ENCODE peak calls at places on chromosomes 13 and 19, in four cellular contexts. One of them, this sample, is unnamed.
A peak's percentile ranks its signal among the peaks of the same experiment; 100 is the strongest.

GRCh38 chr19:38786572-38787265 is 2.3 kb upstream of the LGALS7B start:
- DNase-seq in prostate gland: peak; percentile 56
- DNase-seq in HFF-Myc: no peak
- DNase-seq in GM23338: no peak
- DNase-seq in this sample: no peak

GRCh38 chr13:45464687-45465453 is at the start of gene COG3:
- DNase-seq in GM23338: peak; percentile 98
- DNase-seq in prostate gland: peak; percentile 95
- DNase-seq in HFF-Myc: peak; percentile 93
- DNase-seq in this sample: peak; percentile 92

GRCh38 chr19:39031368-39032163 is 783 bp downstream of the FBXO27 start:
- DNase-seq in GM23338: peak; percentile 99
- DNase-seq in prostate gland: peak; percentile 95
- DNase-seq in HFF-Myc: no peak
- DNase-seq in this sample: no peak

GRCh38 chr19:49546825-49547565 is 19.2 kb downstream of the RCN3 start:
- DNase-seq in GM23338: peak; percentile 98
- DNase-seq in HFF-Myc: peak; percentile 95
- DNase-seq in prostate gland: peak; percentile 86
- DNase-seq in this sample: peak; percentile 80

GRCh38 chr13:83221813-83222241 is 660.4 kb downstream of the SLITRK1 start:
- DNase-seq in GM23338: no peak
- DNase-seq in HFF-Myc: peak; percentile 71
- DNase-seq in prostate gland: no peak
- DNase-seq in this sample: peak; percentile 72

GRCh38 chr13:70795484-70795883 is 687.2 kb upstream of the KLHL1 start:
- DNase-seq in HFF-Myc: no peak
- DNase-seq in GM23338: no peak
- DNase-seq in prostate gland: no peak
- DNase-seq in this sample: no peak

GRCh38 chr19:31432411-31432810 is 83.2 kb upstream of the TSHZ3 start:
- DNase-seq in HFF-Myc: no peak
- DNase-seq in prostate gland: no peak
- DNase-seq in GM23338: no peak
- DNase-seq in this sample: no peak

GRCh38 chr19:703651-704446 is 4.9 kb upstream of the PALM start:
- DNase-seq in HFF-Myc: peak; percentile 2
- DNase-seq in prostate gland: no peak
- DNase-seq in GM23338: peak; percentile 96
- DNase-seq in this sample: no peak

GRCh38 chr19:1089891-1090290 is 5.3 kb downstream of the POLR2E start:
- DNase-seq in GM23338: no peak
- DNase-seq in prostate gland: no peak
- DNase-seq in HFF-Myc: no peak
- DNase-seq in this sample: no peak

GRCh38 chr19:7632340-7633203 is 947 bp downstream of the PCP2 start:
- DNase-seq in GM23338: no peak
- DNase-seq in prostate gland: no peak
- DNase-seq in HFF-Myc: no peak
- DNase-seq in this sample: no peak

GRCh38 chr19:4456566-4456842 is 1.1 kb downstream of the UBXN6 start:
- DNase-seq in prostate gland: no peak
- DNase-seq in HFF-Myc: no peak
- DNase-seq in GM23338: no peak
- DNase-seq in this sample: no peak

GRCh38 chr13:84609716-84610115 is 727.4 kb upstream of the SLITRK1 start:
- DNase-seq in HFF-Myc: no peak
- DNase-seq in prostate gland: no peak
- DNase-seq in GM23338: no peak
- DNase-seq in this sample: peak; percentile 11

GRCh38 chr13:41788552-41788951 is 172.4 kb downstream of the VWA8 start:
- DNase-seq in HFF-Myc: no peak
- DNase-seq in prostate gland: no peak
- DNase-seq in GM23338: no peak
- DNase-seq in this sample: no peak

GRCh38 chr13:113647351-113648217 is 10.4 kb downstream of the ATP4B start:
- DNase-seq in prostate gland: peak; percentile 92
- DNase-seq in HFF-Myc: peak; percentile 1
- DNase-seq in GM23338: no peak
- DNase-seq in this sample: no peak

GRCh38 chr19:46618670-46619231 is 6.1 kb downstream of the PTGIR start:
- DNase-seq in HFF-Myc: no peak
- DNase-seq in prostate gland: no peak
- DNase-seq in GM23338: no peak
- DNase-seq in this sample: no peak
- TF ChIP-seq CTCF in HFF-Myc: no peak
- TF ChIP-seq CTCF in prostate gland: no peak
- TF ChIP-seq CTCF in GM23338: no peak
- TF ChIP-seq CTCF in this sample: no peak

GRCh38 chr19:40225440-40226305 is 816 bp downstream of the CCNP start:
- DNase-seq in GM23338: peak; percentile 54
- DNase-seq in HFF-Myc: no peak
- DNase-seq in prostate gland: no peak
- DNase-seq in this sample: no peak
- TF ChIP-seq CTCF in GM23338: no peak
- TF ChIP-seq CTCF in HFF-Myc: no peak
- TF ChIP-seq CTCF in prostate gland: no peak
- TF ChIP-seq CTCF in this sample: peak; percentile 10

DNA sequence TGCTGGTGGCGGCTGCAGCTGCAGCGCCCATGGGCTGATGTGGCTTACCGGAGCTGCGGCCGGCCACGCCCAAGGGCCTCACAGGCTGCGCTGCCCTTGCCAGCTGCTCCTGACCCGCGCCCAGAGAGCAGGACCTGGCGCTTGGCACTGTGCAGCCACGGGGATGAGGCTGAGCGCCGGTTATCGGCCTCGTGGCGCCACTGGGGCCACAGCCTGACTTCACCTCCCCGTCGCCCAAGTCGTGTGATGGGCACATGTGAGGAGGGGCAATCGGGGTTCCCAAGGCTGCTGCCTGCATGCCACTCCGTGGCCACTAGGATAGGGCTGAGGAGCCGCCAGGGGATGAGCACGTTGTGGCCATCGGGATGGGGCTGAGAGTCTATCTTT is 77.2 kb upstream of the PABPC3 start:
- DNase-seq in prostate gland: no peak
- DNase-seq in GM23338: peak; percentile 50
- DNase-seq in HFF-Myc: no peak
- DNase-seq in this sample: no peak
- TF ChIP-seq CTCF in prostate gland: no peak
- TF ChIP-seq CTCF in GM23338: no peak
- TF ChIP-seq CTCF in HFF-Myc: no peak
- TF ChIP-seq CTCF in this sample: no peak

GRCh38 chr19:41876847-41877489 is at the start of gene CD79A:
- DNase-seq in HFF-Myc: no peak
- DNase-seq in prostate gland: no peak
- DNase-seq in GM23338: no peak
- DNase-seq in this sample: no peak

GRCh38 chr19:41879670-41880328 is 2.7 kb downstream of the CD79A start:
- DNase-seq in prostate gland: no peak
- DNase-seq in GM23338: no peak
- DNase-seq in HFF-Myc: no peak
- DNase-seq in this sample: no peak

GRCh38 chr19:41877916-41878905 is 1.1 kb downstream of the CD79A start:
- DNase-seq in HFF-Myc: no peak
- DNase-seq in GM23338: no peak
- DNase-seq in prostate gland: no peak
- DNase-seq in this sample: no peak

GRCh38 chr19:41879080-41879479 is 2.0 kb downstream of the CD79A start:
- DNase-seq in HFF-Myc: no peak
- DNase-seq in GM23338: no peak
- DNase-seq in prostate gland: no peak
- DNase-seq in this sample: no peak

GRCh38 chr19:41877490-41877876 is 404 bp downstream of the CD79A start:
- DNase-seq in prostate gland: no peak
- DNase-seq in HFF-Myc: no peak
- DNase-seq in GM23338: no peak
- DNase-seq in this sample: no peak
- TF ChIP-seq CTCF in prostate gland: no peak
- TF ChIP-seq CTCF in HFF-Myc: no peak
- TF ChIP-seq CTCF in GM23338: no peak
- TF ChIP-seq CTCF in this sample: no peak

DNA sequence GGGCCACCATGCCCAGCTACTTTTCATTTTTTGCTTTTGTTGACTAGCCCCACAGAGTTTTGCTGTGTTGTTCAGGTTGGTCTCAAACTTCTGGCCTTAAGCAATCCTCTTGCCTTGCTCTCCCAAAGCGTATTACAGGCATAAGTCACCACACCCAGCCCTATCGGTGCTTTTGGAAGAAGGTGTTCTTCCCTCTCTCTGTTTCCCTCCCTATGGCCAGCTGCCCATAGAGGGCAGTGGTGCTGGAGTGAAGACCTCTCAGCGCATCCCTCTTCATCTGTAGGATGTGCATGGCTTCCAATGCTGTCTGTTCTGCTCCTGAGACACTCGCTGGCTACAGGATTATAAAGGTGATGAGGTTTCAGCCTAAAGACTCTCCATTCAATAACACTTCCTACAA is 1.3 kb upstream of the CD22 start:
- DNase-seq in prostate gland: no peak
- DNase-seq in GM23338: peak; percentile 63
- DNase-seq in HFF-Myc: no peak
- DNase-seq in this sample: no peak
- TF ChIP-seq CTCF in prostate gland: no peak
- TF ChIP-seq CTCF in GM23338: peak; percentile 66
- TF ChIP-seq CTCF in HFF-Myc: peak; percentile 41
- TF ChIP-seq CTCF in this sample: peak; percentile 9

This sample was measured in AG09309.